ENCODE peak calls at places on chromosomes 11 and 22, in six cellular contexts. H is effector memory CD4-positive, alpha-beta T cell; L is coronary artery; K is AG09319; M is MCF 10A; W is CD4-positive, alpha-beta T cell. U is an unnamed sample.
A peak's percentile ranks its signal among the peaks of the same experiment; 100 is the strongest.

GRCh38 chr22:48560389-48560751 is 1267.3 kb downstream of the BRD1 start:
- DNase-seq in L (no peak), W (no peak), K (no peak), M (no peak), H (no peak), U (no peak)

GRCh38 chr22:18970180-18970947 is 34.3 kb upstream of the PRODH start:
- DNase-seq in H (no peak), M (no peak), W (peak; percentile 11), K (no peak), L (no peak), U (no peak)

GRCh38 chr22:26846645-26847044 is 189.3 kb downstream of the MIAT start:
- DNase-seq in H (no peak), L (no peak), W (no peak), M (no peak), K (no peak), U (no peak)

GRCh38 chr22:44023404-44024287 is 456 bp upstream of the PARVB start:
- DNase-seq in W (peak; percentile 12), K (no peak), L (no peak), M (peak; percentile 8), H (no peak), U (peak; percentile 80)

GRCh38 chr22:42745118-42745517 is 24.4 kb upstream of the A4GALT start:
- DNase-seq in L (no peak), H (no peak), M (peak; percentile 91), K (no peak), W (no peak), U (no peak)

GRCh38 chr11:44525473-44526252 is 39.8 kb upstream of the CD82 start:
- DNase-seq in W (no peak), M (no peak), H (no peak), K (no peak), L (no peak), U (no peak)

GRCh38 chr22:32378703-32379272 is 21.1 kb downstream of the RFPL3 start:
- DNase-seq in M (peak; percentile 72), W (no peak), H (no peak), L (no peak), K (no peak), U (no peak)

GRCh38 chr11:119728226-119728626 is 774 bp downstream of the NECTIN1 start:
- DNase-seq in K (no peak), W (no peak), L (no peak), H (no peak), M (peak; percentile 27), U (no peak)

GRCh38 chr11:31657091-31657490 is 147.5 kb downstream of the ELP4 start:
- DNase-seq in L (no peak), K (no peak), M (no peak), W (no peak), H (no peak), U (no peak)